ENCODE peak calls at places on chromosome 18, in five cellular contexts. O is stomach, T is tibial artery, M is lower lobe of right lung, A is HL-60. U is an unnamed sample.

GRCh38 chr18:9700261-9700796 is 7.8 kb upstream of the RAB31 start:
- DNase-seq in O (no peak), T (no peak), M (no peak), A (no peak), U (no peak)

GRCh38 chr18:28013064-28013463 is 163.9 kb downstream of the CDH2 start:
- DNase-seq in O (no peak), T (no peak), M (no peak), A (no peak), U (no peak)

GRCh38 chr18:74582642-74583041 is 15.0 kb upstream of the ZNF407 start:
- DNase-seq in O (no peak), T (no peak), M (no peak), A (no peak), U (no peak)

GRCh38 chr18:79458917-79459803 is 63.4 kb downstream of the NFATC1 start:
- DNase-seq in O (no peak), T (no peak), M (no peak), A (no peak), U (no peak)

GRCh38 chr18:31624892-31625640 is 33.4 kb downstream of the TTR start:
- DNase-seq in O (no peak), T (no peak), M (no peak), A (no peak), U (no peak)

GRCh38 chr18:77762632-77763031 is 513.0 kb downstream of the GALR1 start:
- DNase-seq in O (no peak), T (no peak), M (no peak), A (no peak), U (no peak)

GRCh38 chr18:74450626-74451025 is 6.5 kb downstream of the DIPK1C start:
- DNase-seq in O (no peak), T (no peak), M (no peak), A (no peak), U (peak)

GRCh38 chr18:245282-245847 is 22.5 kb downstream of the THOC1 start:
- DNase-seq in O (no peak), T (no peak), M (no peak), A (no peak), U (no peak)

GRCh38 chr18:3056311-3056710 is 43.4 kb upstream of the LPIN2 start:
- DNase-seq in O (no peak), T (no peak), M (no peak), A (no peak), U (no peak)

GRCh38 chr18:50429207-50429948 is 54.5 kb downstream of the SKA1 start:
- DNase-seq in O (no peak), T (no peak), M (no peak), A (no peak), U (no peak)

GRCh38 chr18:54192415-54192814 is 32.1 kb downstream of the MBD2 start:
- DNase-seq in O (no peak), T (no peak), M (no peak), A (no peak), U (no peak)

GRCh38 chr18:79136742-79137141 is 67.5 kb downstream of the ATP9B start:
- DNase-seq in O (no peak), T (no peak), M (no peak), A (no peak), U (no peak)

GRCh38 chr18:73535189-73535588 is 612.4 kb downstream of the FBXO15 start:
- DNase-seq in O (no peak), T (no peak), M (no peak), A (no peak), U (no peak)

GRCh38 chr18:9849407-9849961 is 36.3 kb upstream of the TXNDC2 start:
- DNase-seq in O (peak), T (peak), M (peak), A (no peak), U (no peak)

GRCh38 chr18:66048404-66048803 is 297.6 kb downstream of the CDH7 start:
- DNase-seq in O (no peak), T (no peak), M (no peak), A (no peak), U (no peak)

GRCh38 chr18:75784413-75784812 is 356.9 kb upstream of the SMIM21 start:
- DNase-seq in O (no peak), T (no peak), M (no peak), A (no peak), U (no peak)

GRCh38 chr18:48328473-48329205 is 80.5 kb downstream of the ZBTB7C start:
- DNase-seq in O (no peak), T (no peak), M (no peak), A (no peak), U (no peak)

GRCh38 chr18:68791801-68792200 is 6.1 kb upstream of the CCDC102B start:
- DNase-seq in O (no peak), T (no peak), M (no peak), A (no peak), U (no peak)

GRCh38 chr18:9708882-9709877 is 1.1 kb downstream of the RAB31 start:
- DNase-seq in O (no peak), T (no peak), M (peak), A (no peak), U (no peak)

GRCh38 chr18:2087877-2088673 is 483.2 kb downstream of the METTL4 start:
- DNase-seq in O (no peak), T (peak), M (no peak), A (peak), U (no peak)

GRCh38 chr18:7565677-7566076 is 1.4 kb upstream of the PTPRM start:
- DNase-seq in O (no peak), T (no peak), M (no peak), A (no peak), U (no peak)

GRCh38 chr18:34991561-34991960 is 49.7 kb upstream of the MAPRE2 start:
- DNase-seq in O (no peak), T (no peak), M (no peak), A (no peak), U (no peak)

GRCh38 chr18:28115149-28115550 is 61.8 kb downstream of the CDH2 start:
- DNase-seq in O (no peak), T (no peak), M (no peak), A (no peak), U (no peak)

GRCh38 chr18:22468554-22468891 is 50.8 kb upstream of the CTAGE1 start:
- DNase-seq in O (no peak), T (no peak), M (no peak), A (no peak), U (no peak)

GRCh38 chr18:22470511-22471181 is 52.9 kb upstream of the CTAGE1 start:
- DNase-seq in O (peak), T (peak), M (no peak), A (no peak), U (no peak)

GRCh38 chr18:22470141-22470510 is 52.4 kb upstream of the CTAGE1 start:
- DNase-seq in O (no peak), T (no peak), M (no peak), A (no peak), U (no peak)

GRCh38 chr18:22467760-22468553 is 50.2 kb upstream of the CTAGE1 start:
- DNase-seq in O (no peak), T (peak), M (no peak), A (no peak), U (no peak)

GRCh38 chr18:22469061-22469689 is 51.5 kb upstream of the CTAGE1 start:
- DNase-seq in O (no peak), T (no peak), M (no peak), A (no peak), U (no peak)
- H3K27ac ChIP-seq in O (no peak), T (peak), M (no peak), A (no peak), U (no peak)

DNA sequence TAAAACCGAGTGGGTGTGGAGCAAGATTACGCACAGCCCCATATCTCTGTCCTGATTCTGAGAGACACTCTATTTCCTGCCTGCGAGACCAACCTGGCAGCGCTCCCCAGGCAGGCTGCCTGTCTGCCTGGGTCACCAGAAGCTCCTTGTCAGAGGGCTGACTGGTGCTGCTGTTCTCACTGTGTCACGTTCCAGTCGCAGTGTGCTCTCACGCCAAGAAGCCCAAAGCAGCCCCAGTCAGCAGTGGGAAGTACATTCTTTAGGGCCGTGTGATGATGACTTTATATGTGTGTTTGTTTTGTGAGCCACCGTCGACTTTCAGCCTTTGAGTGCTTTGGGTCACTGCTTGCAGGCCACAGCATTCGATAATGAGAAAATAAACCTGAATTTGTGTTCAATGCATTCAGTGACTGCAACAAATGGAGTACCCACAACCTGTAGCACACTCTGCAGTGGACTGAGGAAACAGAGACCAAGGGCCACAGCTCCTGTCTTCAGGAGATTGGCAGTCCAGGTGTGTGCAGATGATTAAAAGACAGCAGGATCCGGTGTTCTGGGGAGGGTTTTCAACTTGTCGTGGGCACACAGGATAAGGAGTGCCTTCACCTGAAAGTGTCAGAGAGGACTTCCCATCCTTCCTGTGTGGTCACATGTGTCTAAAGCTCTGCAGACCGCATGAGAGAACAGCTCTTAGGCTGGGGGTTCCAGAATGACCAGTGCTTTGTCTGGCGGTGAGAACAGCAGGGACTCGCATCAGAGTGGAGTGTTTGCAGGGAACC is 4.8 kb downstream of the TNFRSF11A start:
- DNase-seq in O (peak), T (peak), M (no peak), A (no peak), U (no peak)
- H3K27ac ChIP-seq in O (peak), T (no peak), M (no peak), A (no peak), U (no peak)

GRCh38 chr18:12281861-12282260 is 26.2 kb upstream of the TUBB6 start:
- DNase-seq in O (no peak), T (no peak), M (no peak), A (no peak), U (no peak)

GRCh38 chr18:12282436-12283039 is 25.5 kb upstream of the TUBB6 start:
- DNase-seq in O (no peak), T (no peak), M (no peak), A (no peak), U (no peak)

GRCh38 chr18:12279781-12280531 is 25.8 kb downstream of the CIDEA start:
- DNase-seq in O (no peak), T (no peak), M (no peak), A (no peak), U (no peak)

GRCh38 chr18:12283666-12284065 is 24.4 kb upstream of the TUBB6 start:
- DNase-seq in O (no peak), T (no peak), M (no peak), A (no peak), U (no peak)

GRCh38 chr18:12283256-12283655 is 24.8 kb upstream of the TUBB6 start:
- DNase-seq in O (no peak), T (no peak), M (no peak), A (no peak), U (no peak)
- H3K27ac ChIP-seq in O (no peak), T (no peak), M (no peak), A (no peak), U (no peak)

GRCh38 chr18:13642440-13642827 is 83.9 kb downstream of the FAM210A start:
- DNase-seq in O (no peak), T (no peak), M (no peak), A (no peak), U (no peak)
- H3K27ac ChIP-seq in O (peak), T (no peak), M (peak), A (no peak), U (no peak)

GRCh38 chr18:26286008-26286407 is 59.8 kb downstream of the TAF4B start:
- DNase-seq in O (no peak), T (no peak), M (no peak), A (no peak), U (no peak)

GRCh38 chr18:26293982-26294381 is 67.7 kb downstream of the TAF4B start:
- DNase-seq in O (no peak), T (no peak), M (no peak), A (no peak), U (no peak)

DNA sequence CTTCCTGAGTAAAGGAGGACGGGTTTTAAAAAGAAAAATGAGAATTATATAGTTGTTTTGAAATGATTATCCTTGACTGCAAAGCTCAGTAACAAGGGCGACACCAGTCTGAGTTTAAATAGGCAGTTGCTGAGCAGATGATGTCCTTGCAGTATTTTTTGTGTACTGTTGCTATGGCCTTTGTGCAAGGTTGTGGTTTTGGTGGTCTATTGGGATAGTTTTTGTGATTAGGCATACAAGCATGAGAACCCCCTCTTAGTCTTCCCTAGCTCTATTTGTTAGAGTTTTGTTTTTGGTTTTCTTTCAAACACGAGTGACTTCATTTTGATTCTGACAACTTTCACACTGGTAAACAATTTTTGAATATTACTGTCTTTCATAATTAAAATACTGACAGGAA is 64.1 kb downstream of the TAF4B start:
- DNase-seq in O (no peak), T (no peak), M (no peak), A (no peak), U (no peak)
- H3K27ac ChIP-seq in O (no peak), T (no peak), M (no peak), A (no peak), U (no peak)

DNA sequence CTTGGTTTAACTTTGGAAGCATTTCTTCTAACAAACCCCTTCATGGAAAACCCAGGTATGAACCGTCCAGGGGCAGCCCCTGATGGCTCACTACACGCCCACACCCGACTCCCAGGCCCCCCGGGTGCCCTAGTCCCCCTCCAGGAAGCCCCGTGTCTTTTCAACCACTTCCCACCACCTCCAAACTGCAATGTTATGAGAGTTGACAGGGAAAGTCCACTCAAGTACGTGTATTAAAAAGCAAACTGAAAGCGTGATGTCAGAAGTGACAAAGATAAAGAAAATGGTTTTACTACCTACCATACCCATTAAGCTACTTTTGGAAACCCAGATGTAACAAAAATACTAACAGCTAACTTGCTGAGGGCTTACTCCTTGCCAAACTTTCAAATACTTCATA is 51.5 kb downstream of the L3MBTL4 start:
- DNase-seq in O (no peak), T (no peak), M (no peak), A (no peak), U (no peak)
- H3K27ac ChIP-seq in O (no peak), T (no peak), M (no peak), A (no peak), U (no peak)

DNA sequence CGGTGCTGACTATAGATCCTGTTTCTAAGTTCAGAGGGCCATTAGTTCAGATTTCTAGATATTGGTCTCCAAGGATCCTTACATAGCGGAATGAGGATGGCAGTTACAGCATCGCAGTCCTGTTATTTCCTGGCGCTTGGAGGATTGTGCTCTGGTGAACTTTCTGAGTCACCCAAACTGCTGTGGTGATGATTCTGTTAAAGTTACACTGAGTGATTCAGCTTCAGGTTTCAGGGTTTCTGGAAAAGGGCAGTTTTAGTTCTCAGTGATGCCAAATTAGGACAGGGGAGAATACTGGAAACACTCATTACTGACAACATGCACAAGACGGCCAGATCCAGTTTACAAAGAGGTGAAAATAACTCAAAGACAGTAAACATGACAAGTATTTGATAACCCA is 52.1 kb upstream of the ANKRD62 start:
- DNase-seq in O (no peak), T (no peak), M (no peak), A (no peak), U (no peak)
- H3K27ac ChIP-seq in O (no peak), T (no peak), M (no peak), A (no peak), U (no peak)

DNA sequence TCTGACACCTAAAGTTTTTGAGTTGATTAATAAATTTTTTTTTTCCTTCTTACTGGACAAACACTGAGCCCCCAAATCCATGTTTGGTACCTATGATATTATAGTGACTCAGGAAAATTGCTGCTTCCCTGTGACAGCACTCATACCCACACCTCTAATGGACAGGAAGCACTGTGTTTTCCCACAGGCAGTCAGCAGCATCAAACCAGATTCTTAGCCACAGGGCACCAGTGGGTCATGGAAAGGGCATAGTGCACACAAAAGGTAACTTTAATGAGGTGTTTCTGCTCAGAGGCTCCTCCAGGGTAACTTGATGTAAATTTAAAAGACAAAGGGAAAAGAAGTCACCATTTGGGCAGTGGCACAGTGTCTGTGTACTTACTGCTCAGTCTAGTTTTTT is 34.1 kb downstream of the SERPINB11 start:
- DNase-seq in O (no peak), T (no peak), M (no peak), A (no peak), U (no peak)
- H3K27ac ChIP-seq in O (no peak), T (no peak), M (no peak), A (no peak), U (no peak)

DNA sequence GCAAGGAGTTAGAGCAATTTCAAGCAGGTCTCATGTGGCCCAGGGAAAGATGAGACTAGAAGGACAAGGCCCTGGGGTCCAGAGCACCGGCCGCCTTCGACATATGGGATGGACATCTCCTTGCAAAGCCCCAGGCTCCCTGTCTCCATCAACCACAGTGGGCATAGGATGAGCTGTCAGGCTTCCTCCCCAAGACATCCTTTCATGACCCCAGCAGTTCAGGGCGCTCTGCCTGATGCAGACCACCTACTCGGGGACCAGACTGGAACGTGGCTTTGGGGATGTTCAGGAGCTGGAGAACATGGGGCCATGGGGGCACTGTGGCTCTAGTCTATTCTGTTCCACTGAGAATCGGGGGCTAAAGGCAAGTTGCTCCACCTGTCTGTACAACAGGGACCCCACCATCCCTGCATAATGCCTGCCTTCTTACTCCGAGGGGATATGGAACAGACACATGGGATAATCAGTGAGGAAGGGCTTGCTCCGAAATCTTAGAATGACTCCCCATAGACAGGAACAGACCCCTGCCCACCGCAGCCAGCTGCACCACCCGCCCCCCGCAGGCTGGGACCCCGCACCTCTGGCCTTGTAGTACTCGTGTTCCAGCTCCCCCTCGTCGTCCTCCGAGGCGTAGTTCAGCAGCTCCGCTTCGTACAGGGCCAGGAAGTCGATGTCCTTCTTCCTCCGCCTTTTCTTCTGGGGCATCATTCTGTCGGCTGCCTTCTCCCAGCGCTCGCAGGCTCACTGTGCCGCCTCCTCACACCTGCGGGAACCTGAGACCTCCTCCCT is 500 bp downstream of the LOXHD1 start:
- DNase-seq in O (no peak), T (no peak), M (no peak), A (no peak), U (no peak)
- H3K27ac ChIP-seq in O (no peak), T (no peak), M (no peak), A (no peak), U (no peak)

DNA sequence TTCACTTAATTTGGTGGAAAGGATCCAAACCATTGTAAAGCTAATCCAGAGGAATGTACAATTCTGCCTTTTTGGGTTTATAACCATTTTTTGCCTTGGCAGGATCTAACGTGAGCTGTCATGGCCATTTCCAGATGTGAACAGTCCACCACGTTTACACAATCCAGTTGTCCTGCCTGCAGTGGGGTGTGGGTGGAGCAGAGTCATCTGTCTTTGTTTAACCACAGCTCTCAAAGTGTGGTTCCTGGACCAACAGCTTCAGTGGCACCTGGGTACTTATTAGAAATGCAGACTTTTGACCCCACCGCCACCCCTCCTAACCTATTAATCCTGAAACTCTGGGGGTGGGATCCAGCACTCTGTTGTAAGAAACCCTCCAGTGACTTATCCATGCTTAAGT is 35.9 kb downstream of the FHOD3 start:
- DNase-seq in O (no peak), T (no peak), M (no peak), A (no peak), U (no peak)
- H3K27ac ChIP-seq in O (no peak), T (no peak), M (no peak), A (no peak), U (no peak)